ENCODE peak calls at places on chromosomes 2 and 18, in ten cellular contexts. P, E, M, Z, N, V, B, H, K and T are unnamed samples.

GRCh38 chr18:79695269-79695668 is 15.7 kb downstream of the CTDP1 start:
- DNase-seq in P (no peak), Z (no peak), N (no peak), V (peak), E (no peak), B (no peak), K (no peak), M (no peak), H (peak), T (no peak)

GRCh38 chr2:222423186-222423585 is 1.2 kb upstream of the SGPP2 start:
- DNase-seq in Z (no peak), H (no peak), V (no peak), M (no peak), K (no peak), B (no peak), E (no peak), P (no peak), N (no peak), T (no peak)

GRCh38 chr18:69250305-69251151 is 150.2 kb upstream of the DOK6 start:
- DNase-seq in B (no peak), E (no peak), V (peak), H (peak), P (no peak), M (no peak), K (no peak), Z (peak), N (no peak), T (peak)

GRCh38 chr2:89767581-89768435 is 1076.3 kb downstream of the RPIA start:
- DNase-seq in K (peak), B (no peak), V (no peak), M (no peak), H (no peak), Z (peak), P (no peak), N (no peak), E (no peak), T (peak)

GRCh38 chr2:227877359-227878309 is 6.2 kb downstream of the DAW1 start:
- DNase-seq in V (peak), M (no peak), P (no peak), N (no peak), H (peak), E (no peak), K (no peak), Z (peak), B (no peak), T (no peak)

GRCh38 chr2:62478093-62478580 is 27.9 kb downstream of the TMEM17 start:
- DNase-seq in P (no peak), E (no peak), M (no peak), N (peak), K (no peak), Z (peak), B (no peak), V (peak), H (no peak), T (no peak)

GRCh38 chr2:55926246-55926645 is 2.7 kb upstream of the EFEMP1 start:
- DNase-seq in B (no peak), H (no peak), P (no peak), N (no peak), Z (no peak), E (no peak), V (no peak), M (no peak), K (no peak), T (no peak)

GRCh38 chr18:75526038-75526437 is 98.5 kb upstream of the SMIM21 start:
- DNase-seq in M (no peak), V (no peak), K (no peak), B (no peak), E (no peak), N (no peak), Z (no peak), P (no peak), H (no peak), T (no peak)

GRCh38 chr2:188675391-188676011 is 298.7 kb upstream of the COL3A1 start:
- DNase-seq in P (no peak), Z (no peak), M (no peak), H (peak), B (no peak), K (no peak), E (no peak), V (peak), N (no peak), T (no peak)